ENCODE peak calls at places on chromosomes 16 and 17, in seven cellular contexts. V is esophagus squamous epithelium, B is BJ, C is fibroblast of lung, J is heart left ventricle, T is dorsolateral prefrontal cortex, X is adrenal gland. K is an unnamed sample. For H3K27me3, the result is how much of the 10 kb centered on the place peaks cover.

GRCh38 chr16:17548825-17549224 is 78.1 kb upstream of the XYLT1 start:
- DNase-seq in V (no peak), B (no peak), C (no peak), J (no peak), T (no peak), X (no peak), K (no peak)

GRCh38 chr16:15548482-15548891 is 94.5 kb downstream of the MARF1 start:
- DNase-seq in V (no peak), B (no peak), C (peak), J (no peak), T (no peak), X (no peak), K (no peak)

GRCh38 chr17:2783310-2784030 is 12.8 kb upstream of the RAP1GAP2 start:
- DNase-seq in V (no peak), B (no peak), C (no peak), J (no peak), T (no peak), X (no peak), K (no peak)

GRCh38 chr17:38912221-38912813 is 13.1 kb upstream of the LASP1NB start:
- DNase-seq in V (no peak), B (no peak), C (no peak), J (peak), T (no peak), X (peak), K (no peak)

GRCh38 chr16:70453891-70454220 is 539 bp upstream of the FCSK start:
- DNase-seq in V (no peak), B (no peak), C (peak), J (no peak), T (no peak), X (no peak), K (no peak)

GRCh38 chr17:29617481-29618271 is 5.0 kb downstream of the CORO6 start:
- DNase-seq in V (no peak), B (no peak), C (peak), J (peak), T (peak), X (peak), K (peak)

GRCh38 chr16:87410958-87411357 is 18.8 kb downstream of the MAP1LC3B start:
- DNase-seq in V (no peak), B (no peak), C (no peak), J (no peak), T (no peak), X (no peak), K (no peak)

GRCh38 chr17:18315498-18316360 is 636 bp downstream of the SMCR8 start:
- DNase-seq in V (no peak), B (no peak), C (no peak), J (no peak), T (no peak), X (peak), K (peak)

GRCh38 chr16:27564226-27564625 is 14.3 kb downstream of the KATNIP start:
- DNase-seq in V (no peak), B (no peak), C (no peak), J (no peak), T (no peak), X (no peak), K (no peak)

GRCh38 chr16:12267491-12267890 is 291.0 kb downstream of the SNX29 start:
- DNase-seq in V (no peak), B (no peak), C (no peak), J (no peak), T (no peak), X (no peak), K (no peak)

GRCh38 chr17:78345791-78346494 is 13.9 kb downstream of the SOCS3 start:
- DNase-seq in V (no peak), B (no peak), C (no peak), J (no peak), T (no peak), X (no peak), K (no peak)

GRCh38 chr17:44331249-44331760 is 6.7 kb upstream of the SLC25A39 start:
- DNase-seq in V (no peak), B (peak), C (peak), J (peak), T (peak), X (peak), K (peak)

GRCh38 chr17:4594406-4595349 is 10.3 kb downstream of the SMTNL2 start:
- DNase-seq in V (no peak), B (no peak), C (no peak), J (no peak), T (no peak), X (no peak), K (no peak)

GRCh38 chr17:64506576-64507417 is at the start of gene CEP95:
- DNase-seq in V (peak), B (peak), C (peak), J (peak), T (peak), X (peak), K (peak)

GRCh38 chr16:8972843-8973586 is 9.3 kb upstream of the USP7 start:
- DNase-seq in V (no peak), B (peak), C (peak), J (no peak), T (no peak), X (no peak), K (no peak)

GRCh38 chr16:47311738-47312505 is 148.9 kb downstream of the ITFG1 start:
- DNase-seq in V (no peak), B (no peak), C (peak), J (no peak), T (peak), X (no peak), K (no peak)

GRCh38 chr17:72984145-72984924 is 108.2 kb downstream of the SLC39A11 start:
- DNase-seq in V (no peak), B (peak), C (peak), J (no peak), T (no peak), X (no peak), K (no peak)

GRCh38 chr16:81261049-81261648 is 22.7 kb downstream of the BCO1 start:
- DNase-seq in V (no peak), B (no peak), C (no peak), J (no peak), T (no peak), X (no peak), K (no peak)

GRCh38 chr17:63382826-63383225 is 63.3 kb downstream of the CYB561 start:
- DNase-seq in V (no peak), B (no peak), C (peak), J (no peak), T (no peak), X (no peak), K (no peak)

GRCh38 chr16:89924925-89925307 is 1.8 kb downstream of the TUBB3 start:
- DNase-seq in V (no peak), B (no peak), C (no peak), J (no peak), T (no peak), X (no peak), K (no peak)

GRCh38 chr17:79023180-79023705 is 726 bp upstream of the C1QTNF1 start:
- DNase-seq in V (no peak), B (no peak), C (no peak), J (no peak), T (no peak), X (no peak), K (no peak)

GRCh38 chr17:35523296-35523695 is 14.2 kb downstream of the SLFN12L start:
- DNase-seq in V (no peak), B (no peak), C (no peak), J (no peak), T (no peak), X (no peak), K (no peak)

GRCh38 chr16:9049241-9049640 is 42.2 kb upstream of the HAPSTR1 start:
- DNase-seq in V (no peak), B (no peak), C (peak), J (no peak), T (no peak), X (no peak), K (no peak)

GRCh38 chr16:88430185-88430523 is 22.9 kb upstream of the ZFPM1 start:
- DNase-seq in V (no peak), B (no peak), C (no peak), J (no peak), T (no peak), X (no peak), K (no peak)

GRCh38 chr16:23374721-23375120 is 72.6 kb downstream of the SCNN1B start:
- DNase-seq in V (no peak), B (no peak), C (no peak), J (no peak), T (no peak), X (no peak), K (no peak)

GRCh38 chr17:35170968-35171771 is 23.0 kb downstream of the SLC35G3 start:
- DNase-seq in V (no peak), B (no peak), C (no peak), J (no peak), T (no peak), X (no peak), K (no peak)

GRCh38 chr17:48470388-48471034 is 40.5 kb upstream of the SKAP1 start:
- DNase-seq in V (no peak), B (no peak), C (peak), J (no peak), T (no peak), X (no peak), K (no peak)

GRCh38 chr17:39752241-39752831 is 14.6 kb downstream of the GRB7 start:
- DNase-seq in V (no peak), B (no peak), C (no peak), J (no peak), T (no peak), X (no peak), K (no peak)

GRCh38 chr16:82061861-82062525 is 26.9 kb downstream of the HSD17B2 start:
- DNase-seq in V (no peak), B (no peak), C (peak), J (no peak), T (no peak), X (no peak), K (no peak)

GRCh38 chr17:1882836-1883235 is 53.0 kb downstream of the RPA1 start:
- DNase-seq in V (no peak), B (no peak), C (peak), J (no peak), T (peak), X (no peak), K (no peak)

GRCh38 chr17:46727572-46728348 is 90.7 kb downstream of the WNT3 start:
- DNase-seq in V (no peak), B (peak), C (peak), J (no peak), T (no peak), X (no peak), K (no peak)

GRCh38 chr16:19113577-19114358 is at the start of gene ITPRIPL2:
- DNase-seq in V (no peak), B (peak), C (peak), J (peak), T (no peak), X (peak), K (no peak)

GRCh38 chr16:83136419-83136818 is 509.6 kb downstream of the CDH13 start:
- DNase-seq in V (no peak), B (no peak), C (no peak), J (no peak), T (no peak), X (no peak), K (no peak)

GRCh38 chr17:49000943-49001342 is 3.8 kb downstream of the IGF2BP1 start:
- DNase-seq in V (no peak), B (no peak), C (peak), J (no peak), T (no peak), X (no peak), K (no peak)

GRCh38 chr16:20396846-20397467 is 7.6 kb downstream of the PDILT start:
- DNase-seq in V (no peak), B (no peak), C (no peak), J (no peak), T (no peak), X (no peak), K (no peak)

GRCh38 chr17:48308591-48308990 is 121.4 kb downstream of the SKAP1 start:
- DNase-seq in V (no peak), B (no peak), C (no peak), J (no peak), T (no peak), X (no peak), K (no peak)

GRCh38 chr16:1152651-1153259 is at the start of gene CACNA1H:
- DNase-seq in V (no peak), B (no peak), C (peak), J (no peak), T (no peak), X (peak), K (peak)
- TF ChIP-seq CTCF in V (no peak), B (peak), C (no peak), J (peak), T (no peak), X (no peak), K (no peak)

GRCh38 chr16:77430360-77430759 is 4.5 kb downstream of the ADAMTS18 start:
- DNase-seq in V (no peak), B (no peak), C (no peak), J (no peak), T (no peak), X (no peak), K (no peak)
- H3K27me3 ChIP-seq in V (under half), B (under half), C (under half), J (under half), T (under half), X (under half), K (under half)

GRCh38 chr17:68451650-68452354 is 5.5 kb downstream of the WIPI1 start:
- DNase-seq in V (no peak), B (no peak), C (no peak), J (no peak), T (no peak), X (no peak), K (no peak)
- TF ChIP-seq CTCF in V (no peak), B (no peak), C (no peak), J (no peak), T (no peak), X (no peak), K (no peak)

GRCh38 chr16:25633549-25633948 is 58.2 kb upstream of the HS3ST4 start:
- DNase-seq in V (no peak), B (no peak), C (no peak), J (no peak), T (no peak), X (peak), K (no peak)

GRCh38 chr16:25625620-25626019 is 66.1 kb upstream of the HS3ST4 start:
- DNase-seq in V (no peak), B (no peak), C (no peak), J (no peak), T (no peak), X (no peak), K (no peak)

GRCh38 chr16:25626172-25626571 is 65.6 kb upstream of the HS3ST4 start:
- DNase-seq in V (no peak), B (no peak), C (no peak), J (no peak), T (no peak), X (no peak), K (no peak)

GRCh38 chr16:25627641-25628040 is 64.1 kb upstream of the HS3ST4 start:
- DNase-seq in V (no peak), B (no peak), C (no peak), J (no peak), T (no peak), X (no peak), K (no peak)

GRCh38 chr16:25628766-25629165 is 63.0 kb upstream of the HS3ST4 start:
- DNase-seq in V (no peak), B (no peak), C (no peak), J (no peak), T (no peak), X (no peak), K (no peak)
- H3K27me3 ChIP-seq in V (under half), B (under half), C (under half), J (under half), T (under half), X (under half), K (under half)

GRCh38 chr16:21950782-21951521 is 2.2 kb upstream of the UQCRC2 start:
- DNase-seq in V (no peak), B (no peak), C (peak), J (no peak), T (no peak), X (no peak), K (no peak)
- TF ChIP-seq CTCF in V (no peak), B (peak), C (peak), J (peak), T (no peak), X (peak), K (peak)

GRCh38 chr16:49281481-49281842 is at the start of gene CBLN1:
- DNase-seq in V (no peak), B (no peak), C (no peak), J (no peak), T (no peak), X (no peak), K (no peak)

GRCh38 chr16:49280861-49281331 is 742 bp downstream of the CBLN1 start:
- DNase-seq in V (no peak), B (no peak), C (no peak), J (no peak), T (no peak), X (no peak), K (no peak)

GRCh38 chr16:49281843-49282642 is 405 bp upstream of the CBLN1 start:
- DNase-seq in V (no peak), B (no peak), C (peak), J (peak), T (peak), X (peak), K (no peak)

GRCh38 chr16:49283376-49284049 is 1.9 kb upstream of the CBLN1 start:
- DNase-seq in V (no peak), B (no peak), C (no peak), J (no peak), T (no peak), X (no peak), K (no peak)

DNA sequence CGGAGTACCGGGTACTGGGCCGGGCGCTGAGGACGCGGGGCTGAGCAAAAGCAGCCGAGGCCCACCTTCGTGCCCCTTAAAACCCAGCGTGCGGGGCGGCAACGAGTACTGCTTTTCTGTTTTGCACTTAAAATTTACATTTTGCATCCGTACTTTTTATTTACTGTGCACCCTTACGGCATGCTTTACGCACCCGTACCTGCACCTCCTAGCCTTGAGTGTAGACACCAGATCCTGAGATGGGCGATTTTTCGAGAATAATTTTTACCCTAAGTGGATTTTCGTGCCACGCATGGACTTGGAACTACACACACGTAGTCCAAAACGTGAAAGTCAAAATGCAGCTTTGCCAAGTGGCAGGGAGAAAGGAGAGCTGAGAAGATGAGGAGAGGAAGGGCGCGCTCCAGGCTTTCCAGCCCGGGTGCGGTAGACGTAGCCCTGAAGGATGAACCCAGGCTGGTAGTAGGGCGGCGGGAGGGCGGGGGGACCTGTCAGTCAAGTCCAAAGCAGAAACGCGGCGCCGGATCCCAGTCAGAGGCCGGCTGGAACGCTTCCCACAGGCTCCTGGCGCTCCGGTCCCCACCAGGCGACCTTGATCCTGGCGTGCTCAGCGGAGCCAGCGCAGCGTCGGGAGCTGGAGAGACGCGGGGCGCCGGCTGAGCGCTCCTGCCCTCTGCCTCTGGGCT is 1.2 kb upstream of the CBLN1 start:
- DNase-seq in V (no peak), B (no peak), C (no peak), J (no peak), T (no peak), X (no peak), K (no peak)
- H3K27me3 ChIP-seq in V (under half), B (under half), C (under half), J (half or more), T (half or more), X (half or more), K (half or more)

GRCh38 chr17:57892820-57893595 is 43.2 kb upstream of the MRPS23 start:
- DNase-seq in V (peak), B (peak), C (peak), J (peak), T (peak), X (peak), K (no peak)
- TF ChIP-seq CTCF in V (no peak), B (no peak), C (no peak), J (no peak), T (no peak), X (no peak), K (peak)

GRCh38 chr17:61403846-61404701 is 4.4 kb downstream of the TBX2 start:
- DNase-seq in V (no peak), B (no peak), C (no peak), J (no peak), T (no peak), X (no peak), K (no peak)

GRCh38 chr17:61402978-61403845 is 3.6 kb downstream of the TBX2 start:
- DNase-seq in V (no peak), B (no peak), C (no peak), J (no peak), T (no peak), X (no peak), K (no peak)

GRCh38 chr17:61405686-61406542 is 6.3 kb downstream of the TBX2 start:
- DNase-seq in V (no peak), B (no peak), C (no peak), J (peak), T (no peak), X (no peak), K (no peak)

GRCh38 chr17:61405047-61405685 is 5.5 kb downstream of the TBX2 start:
- DNase-seq in V (no peak), B (no peak), C (no peak), J (peak), T (no peak), X (no peak), K (peak)

DNA sequence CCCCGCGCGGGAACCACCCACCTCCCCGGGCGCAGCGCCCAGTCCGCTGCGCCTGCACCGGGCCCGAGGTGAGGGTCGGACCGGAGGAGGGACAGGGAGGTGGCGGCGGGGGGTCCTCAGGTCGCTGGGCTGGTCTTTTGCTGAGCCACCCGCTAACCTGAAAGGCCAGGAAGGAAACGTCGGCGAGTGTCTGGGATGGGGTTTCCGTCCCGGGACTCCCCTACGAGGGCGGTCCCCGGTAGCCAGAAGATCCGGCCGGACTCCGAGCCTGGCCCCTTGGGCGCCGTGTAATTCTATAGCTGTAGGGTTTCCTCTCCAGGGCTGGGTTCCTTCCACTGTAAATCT is 5.0 kb downstream of the TBX2 start:
- DNase-seq in V (no peak), B (no peak), C (no peak), J (no peak), T (no peak), X (no peak), K (no peak)
- H3K27me3 ChIP-seq in V (under half), B (under half), C (under half), J (half or more), T (half or more), X (under half), K (half or more)

DNA sequence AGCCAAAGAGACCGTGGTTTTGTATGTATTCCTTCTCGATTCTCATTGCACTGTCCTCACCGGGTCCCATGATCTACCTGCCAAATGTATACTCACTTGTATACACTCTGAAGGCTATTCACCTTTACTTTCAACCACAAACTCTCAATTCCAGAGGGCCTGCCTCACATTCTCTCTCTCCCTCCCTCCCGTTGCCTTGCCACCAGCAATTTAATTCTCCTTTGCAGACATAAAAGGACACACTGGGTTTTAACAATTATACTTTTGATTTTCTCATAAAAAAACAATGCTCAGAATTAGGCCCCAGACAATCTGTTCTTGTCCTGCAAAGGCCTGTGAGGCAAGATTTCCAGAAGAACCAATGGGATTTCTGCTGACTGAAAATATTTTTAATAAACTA is 265.1 kb upstream of the PSMD7 start:
- DNase-seq in V (no peak), B (no peak), C (no peak), J (no peak), T (no peak), X (no peak), K (no peak)
- TF ChIP-seq CTCF in V (no peak), B (no peak), C (no peak), J (no peak), T (no peak), X (no peak), K (no peak)

K was measured in CD4-positive, alpha-beta T cell.